ENCODE peak calls at places on chromosomes 3 and 15, in eight cellular contexts. O is AG04450, Y is immature natural killer cell, W is heart right ventricle, H is ELR, T is AG20443, N is skeletal muscle cell, M is substantia nigra. R is an unnamed sample.
A peak's percentile ranks its signal among the peaks of the same experiment; 100 is the strongest.

GRCh38 chr15:60006203-60006782 is 2.2 kb downstream of the FOXB1 start:
- DNase-seq in O (no peak), Y (peak; percentile 31), W (no peak), H (peak; percentile 52), T (peak; percentile 55), N (no peak), M (peak; percentile 29), R (no peak)

GRCh38 chr3:127671523-127672428 is 976 bp upstream of the ABTB1 start:
- DNase-seq in O (no peak), Y (peak; percentile 23), W (no peak), H (peak; percentile 21), T (peak; percentile 62), N (no peak), M (no peak), R (no peak)

GRCh38 chr3:171028025-171028778 is 1.7 kb upstream of the SLC2A2 start:
- DNase-seq in O (peak; percentile 79), Y (peak; percentile 15), W (peak; percentile 60), H (peak; percentile 95), T (peak; percentile 87), N (peak; percentile 66), M (peak; percentile 27), R (peak; percentile 79)

GRCh38 chr3:141452773-141453172 is 34.1 kb upstream of the RASA2 start:
- DNase-seq in O (no peak), Y (no peak), W (no peak), H (no peak), T (no peak), N (no peak), M (no peak), R (no peak)

GRCh38 chr15:31869640-31870335 is 160.5 kb upstream of the CHRNA7 start:
- DNase-seq in O (no peak), Y (peak; percentile 12), W (peak; percentile 28), H (no peak), T (peak; percentile 22), N (no peak), M (no peak), R (no peak)

GRCh38 chr3:101944308-101944707 is 95.0 kb downstream of the NFKBIZ start:
- DNase-seq in O (no peak), Y (no peak), W (no peak), H (peak; percentile 57), T (no peak), N (no peak), M (no peak), R (no peak)

GRCh38 chr3:129045675-129046036 is 14.9 kb upstream of the GP9 start:
- DNase-seq in O (no peak), Y (peak; percentile 7), W (peak; percentile 52), H (no peak), T (peak; percentile 62), N (no peak), M (no peak), R (no peak)

GRCh38 chr15:37040072-37040742 is 60.1 kb downstream of the MEIS2 start:
- DNase-seq in O (no peak), Y (no peak), W (no peak), H (no peak), T (no peak), N (no peak), M (no peak), R (no peak)

GRCh38 chr15:83698294-83698693 is 44.4 kb downstream of the ADAMTSL3 start:
- DNase-seq in O (no peak), Y (no peak), W (peak; percentile 64), H (peak; percentile 28), T (peak; percentile 33), N (peak; percentile 76), M (no peak), R (no peak)

GRCh38 chr15:44034933-44035624 is 160.0 kb downstream of the FRMD5 start:
- DNase-seq in O (peak; percentile 27), Y (no peak), W (no peak), H (peak; percentile 73), T (peak; percentile 83), N (no peak), M (peak; percentile 2), R (no peak)

GRCh38 chr15:79904256-79904655 is 7.4 kb upstream of the MTHFS start:
- DNase-seq in O (no peak), Y (no peak), W (no peak), H (no peak), T (no peak), N (peak; percentile 43), M (no peak), R (no peak)

GRCh38 chr15:30923429-30923828 is 19.7 kb downstream of the FAN1 start:
- DNase-seq in O (no peak), Y (no peak), W (peak; percentile 62), H (no peak), T (no peak), N (no peak), M (peak; percentile 83), R (no peak)

GRCh38 chr3:127273196-127273595 is 14.7 kb downstream of the PRR20G start:
- DNase-seq in O (no peak), Y (no peak), W (no peak), H (no peak), T (no peak), N (no peak), M (no peak), R (no peak)

GRCh38 chr3:126664591-126665214 is 9.8 kb upstream of the TXNRD3 start:
- DNase-seq in O (no peak), Y (no peak), W (no peak), H (no peak), T (peak; percentile 34), N (no peak), M (no peak), R (no peak)

GRCh38 chr3:160720123-160720746 is 35.8 kb upstream of the PPM1L start:
- DNase-seq in O (no peak), Y (no peak), W (no peak), H (peak; percentile 19), T (no peak), N (no peak), M (no peak), R (no peak)

GRCh38 chr15:40695469-40695910 is 516 bp downstream of the RAD51 start:
- DNase-seq in O (no peak), Y (no peak), W (no peak), H (peak; percentile 54), T (peak; percentile 46), N (no peak), M (no peak), R (no peak)

GRCh38 chr15:90493647-90494046 is 36.1 kb upstream of the CRTC3 start:
- DNase-seq in O (no peak), Y (no peak), W (no peak), H (no peak), T (no peak), N (no peak), M (no peak), R (no peak)

GRCh38 chr3:78857494-78858111 is 910.2 kb downstream of the ROBO1 start:
- DNase-seq in O (no peak), Y (no peak), W (no peak), H (no peak), T (no peak), N (no peak), M (no peak), R (peak; percentile 57)

GRCh38 chr15:50823281-50823680 is 57.8 kb upstream of the SPPL2A start:
- DNase-seq in O (no peak), Y (no peak), W (no peak), H (no peak), T (no peak), N (no peak), M (no peak), R (no peak)

GRCh38 chr15:69762373-69763148 is 309.9 kb downstream of the RPLP1 start:
- DNase-seq in O (no peak), Y (no peak), W (no peak), H (no peak), T (no peak), N (no peak), M (no peak), R (peak; percentile 74)

GRCh38 chr15:61401903-61402698 is 173.0 kb upstream of the RORA start:
- DNase-seq in O (no peak), Y (no peak), W (no peak), H (no peak), T (no peak), N (no peak), M (no peak), R (no peak)

GRCh38 chr3:923161-923910 is 169.5 kb upstream of the CNTN6 start:
- DNase-seq in O (no peak), Y (no peak), W (no peak), H (no peak), T (no peak), N (no peak), M (no peak), R (no peak)

GRCh38 chr3:53495518-53496501 is 1.4 kb downstream of the CACNA1D start:
- DNase-seq in O (no peak), Y (no peak), W (peak; percentile 10), H (no peak), T (peak; percentile 42), N (no peak), M (peak; percentile 61), R (no peak)

GRCh38 chr3:49899815-49900214 is 3.9 kb downstream of the MST1R start:
- DNase-seq in O (no peak), Y (no peak), W (no peak), H (peak; percentile 17), T (no peak), N (no peak), M (no peak), R (peak; percentile 14)

GRCh38 chr15:92884813-92885461 is 15.2 kb upstream of the CHD2 start:
- DNase-seq in O (no peak), Y (no peak), W (no peak), H (peak; percentile 41), T (no peak), N (no peak), M (no peak), R (no peak)

GRCh38 chr3:59857589-59858346 is 807.9 kb upstream of the CFAP20DC start:
- DNase-seq in O (peak; percentile 65), Y (peak; percentile 62), W (peak; percentile 78), H (peak; percentile 77), T (peak; percentile 87), N (peak; percentile 36), M (peak; percentile 66), R (peak; percentile 54)

GRCh38 chr3:173826901-173827609 is 429.5 kb downstream of the NLGN1 start:
- DNase-seq in O (peak; percentile 8), Y (no peak), W (no peak), H (peak; percentile 16), T (peak; percentile 41), N (peak; percentile 44), M (no peak), R (no peak)

GRCh38 chr3:44918087-44918486 is 43.7 kb downstream of the TGM4 start:
- DNase-seq in O (no peak), Y (no peak), W (no peak), H (no peak), T (no peak), N (no peak), M (no peak), R (no peak)

GRCh38 chr15:88834211-88834812 is 31.1 kb downstream of the ACAN start:
- DNase-seq in O (no peak), Y (no peak), W (peak; percentile 44), H (peak; percentile 52), T (peak; percentile 70), N (peak; percentile 13), M (peak; percentile 63), R (no peak)

GRCh38 chr15:47715856-47716445 is 1.4 kb upstream of the SEMA6D start:
- DNase-seq in O (no peak), Y (no peak), W (peak; percentile 17), H (peak; percentile 3), T (peak; percentile 22), N (peak; percentile 36), M (peak; percentile 66), R (no peak)

GRCh38 chr15:29889545-29890329 is 67.5 kb upstream of the TJP1 start:
- DNase-seq in O (no peak), Y (no peak), W (no peak), H (peak; percentile 14), T (no peak), N (no peak), M (no peak), R (no peak)

GRCh38 chr3:13022348-13023250 is 50.6 kb downstream of the IQSEC1 start:
- DNase-seq in O (peak; percentile 75), Y (no peak), W (peak; percentile 85), H (peak; percentile 57), T (peak; percentile 85), N (peak; percentile 79), M (peak; percentile 75), R (peak; percentile 37)

GRCh38 chr3:149479621-149480325 is 5.3 kb downstream of the TM4SF4 start:
- DNase-seq in O (no peak), Y (no peak), W (no peak), H (peak; percentile 17), T (no peak), N (no peak), M (no peak), R (no peak)

GRCh38 chr3:52055537-52056351 is 627 bp downstream of the DUSP7 start:
- DNase-seq in O (no peak), Y (peak; percentile 44), W (peak; percentile 57), H (peak; percentile 71), T (peak; percentile 54), N (no peak), M (no peak), R (no peak)

R was measured in NCI-H524 treated with DMSO at 0.1 percent for 48 hours.